ENCODE peak calls at places on chromosomes 11 and 22, in seven cellular contexts. O is pancreas, Q is ovary, I is AG10803, M is lower lobe of right lung, F is HL-60, P is heart right ventricle. X is an unnamed sample.

GRCh38 chr11:122209619-122210377 is 93.8 kb upstream of the BLID start:
- DNase-seq in F (no peak), Q (peak), M (no peak), I (peak), P (peak), O (peak), X (no peak)

GRCh38 chr11:720642-721346 is 14.8 kb downstream of the EPS8L2 start:
- DNase-seq in P (no peak), F (no peak), Q (peak), M (no peak), O (peak), I (no peak), X (no peak)

GRCh38 chr11:1566381-1567051 is 5.6 kb downstream of the DUSP8 start:
- DNase-seq in I (no peak), P (no peak), F (no peak), M (no peak), O (peak), Q (no peak), X (no peak)

GRCh38 chr11:398826-399225 is 4.8 kb downstream of the PKP3 start:
- DNase-seq in I (no peak), Q (no peak), P (no peak), F (no peak), M (no peak), O (peak), X (no peak)

GRCh38 chr11:67303132-67303988 is at the start of gene SSH3:
- DNase-seq in M (peak), Q (peak), F (peak), I (peak), P (peak), O (peak), X (no peak)

GRCh38 chr11:1129666-1130160 is 28.0 kb upstream of the MUC5AC start:
- DNase-seq in I (no peak), Q (no peak), M (no peak), F (no peak), O (no peak), P (no peak), X (no peak)

GRCh38 chr22:24583221-24583971 is 9.5 kb downstream of the LRRC75B start:
- DNase-seq in O (peak), I (peak), P (no peak), Q (no peak), M (no peak), F (no peak), X (no peak)

GRCh38 chr11:130789241-130789640 is 127.0 kb downstream of the SNX19 start:
- DNase-seq in M (no peak), F (no peak), Q (no peak), O (no peak), I (no peak), P (no peak), X (no peak)

GRCh38 chr22:25380141-25380747 is 160.8 kb downstream of the CRYBB2 start:
- DNase-seq in O (no peak), F (no peak), Q (no peak), I (no peak), M (no peak), P (no peak), X (no peak)

GRCh38 chr11:94932503-94932902 is 40.9 kb downstream of the CWC15 start:
- DNase-seq in P (no peak), F (no peak), Q (no peak), M (no peak), I (peak), O (no peak), X (no peak)

GRCh38 chr11:86089659-86090058 is 20.8 kb upstream of the PICALM start:
- DNase-seq in F (no peak), M (no peak), Q (no peak), O (no peak), I (peak), P (no peak), X (no peak)

GRCh38 chr11:74322667-74323066 is 11.2 kb upstream of the P4HA3 start:
- DNase-seq in M (no peak), P (peak), Q (peak), I (peak), F (no peak), O (no peak), X (no peak)

GRCh38 chr11:72483412-72484186 is 49.3 kb upstream of the CLPB start:
- DNase-seq in I (peak), F (peak), Q (no peak), O (no peak), M (no peak), P (peak), X (no peak)

GRCh38 chr11:126197277-126197939 is 14.0 kb downstream of the RPUSD4 start:
- DNase-seq in P (no peak), F (no peak), Q (no peak), I (peak), M (no peak), O (no peak), X (no peak)

GRCh38 chr11:2512431-2513407 is 67.9 kb downstream of the KCNQ1 start:
- DNase-seq in O (peak), M (peak), I (no peak), Q (peak), P (no peak), F (no peak), X (no peak)

GRCh38 chr11:66704659-66705360 is 24.2 kb downstream of the SPTBN2 start:
- DNase-seq in P (no peak), O (no peak), I (no peak), Q (no peak), F (no peak), M (no peak), X (no peak)

GRCh38 chr11:132942611-132943324 is 589.5 kb downstream of the OPCML start:
- DNase-seq in M (no peak), Q (no peak), O (no peak), I (no peak), F (no peak), P (no peak), X (no peak)

GRCh38 chr11:59669611-59670009 is 773 bp upstream of the PATL1 start:
- DNase-seq in P (peak), Q (peak), F (no peak), O (no peak), M (peak), I (peak), X (no peak)

GRCh38 chr11:72643547-72643946 is 30.7 kb downstream of the PDE2A start:
- DNase-seq in Q (no peak), I (peak), M (no peak), O (peak), P (no peak), F (no peak), X (no peak)

GRCh38 chr11:12862761-12863469 is 146.2 kb upstream of the RASSF10 start:
- DNase-seq in O (no peak), F (no peak), P (peak), I (peak), Q (peak), M (no peak), X (no peak)

DNA sequence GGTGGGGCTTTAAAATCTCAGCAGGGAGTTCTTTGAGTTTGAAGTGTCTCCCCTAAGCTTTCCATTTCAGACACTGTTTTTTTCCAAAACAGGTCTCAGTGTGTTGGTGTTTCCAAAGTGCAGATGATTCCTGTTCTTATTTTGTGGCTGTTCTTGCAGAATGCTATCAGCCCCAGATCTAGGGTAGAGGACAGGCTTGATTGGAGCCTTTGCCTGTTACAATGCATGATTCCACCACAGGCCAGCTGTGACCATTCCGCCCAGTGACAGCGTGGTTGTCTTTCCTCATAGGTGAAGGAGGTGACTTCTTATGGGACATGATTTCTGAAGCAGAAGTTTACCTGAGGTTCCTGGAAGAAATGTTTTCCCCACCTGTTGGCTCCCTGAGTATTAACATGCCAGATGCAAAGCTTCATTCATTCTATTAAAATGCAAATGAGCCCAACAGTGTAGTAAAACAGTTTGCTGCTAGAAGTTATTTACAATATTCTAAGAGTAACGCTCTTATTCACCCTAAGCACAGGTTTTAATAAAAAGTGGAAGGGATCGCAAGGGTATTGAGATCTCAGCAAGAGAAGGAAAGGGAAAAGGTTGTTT is 36.9 kb upstream of the BIRC3 start:
- DNase-seq in I (no peak), O (no peak), F (no peak), M (no peak), Q (no peak), P (no peak), X (no peak)
- H3K4me3 ChIP-seq in I (no peak), O (no peak), F (no peak), M (no peak), Q (no peak), P (no peak), X (no peak)

DNA sequence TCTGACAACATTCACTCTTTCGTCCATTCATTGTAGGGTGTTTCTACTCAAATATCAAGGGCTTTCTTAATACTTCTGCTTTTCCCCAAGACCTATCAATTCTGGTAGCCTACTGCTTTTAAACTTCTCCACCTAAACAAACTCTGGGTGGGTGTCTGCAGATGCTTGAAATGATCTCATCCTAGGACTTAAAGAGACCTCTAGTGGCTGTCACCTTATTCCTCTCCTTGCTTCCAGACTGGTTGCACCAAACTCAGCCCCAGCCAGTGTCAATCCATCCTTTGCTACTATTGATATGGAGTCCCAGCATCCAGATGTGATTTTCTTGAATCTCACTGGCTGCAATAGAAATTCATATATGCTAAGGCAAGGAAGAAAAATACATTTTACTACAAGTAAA is 274.7 kb downstream of the NXPE2 start:
- DNase-seq in F (no peak), I (no peak), P (no peak), O (no peak), Q (no peak), M (no peak), X (no peak)
- TF ChIP-seq CTCF in F (no peak), I (no peak), P (peak), O (no peak), Q (no peak), M (no peak), X (peak)

DNA sequence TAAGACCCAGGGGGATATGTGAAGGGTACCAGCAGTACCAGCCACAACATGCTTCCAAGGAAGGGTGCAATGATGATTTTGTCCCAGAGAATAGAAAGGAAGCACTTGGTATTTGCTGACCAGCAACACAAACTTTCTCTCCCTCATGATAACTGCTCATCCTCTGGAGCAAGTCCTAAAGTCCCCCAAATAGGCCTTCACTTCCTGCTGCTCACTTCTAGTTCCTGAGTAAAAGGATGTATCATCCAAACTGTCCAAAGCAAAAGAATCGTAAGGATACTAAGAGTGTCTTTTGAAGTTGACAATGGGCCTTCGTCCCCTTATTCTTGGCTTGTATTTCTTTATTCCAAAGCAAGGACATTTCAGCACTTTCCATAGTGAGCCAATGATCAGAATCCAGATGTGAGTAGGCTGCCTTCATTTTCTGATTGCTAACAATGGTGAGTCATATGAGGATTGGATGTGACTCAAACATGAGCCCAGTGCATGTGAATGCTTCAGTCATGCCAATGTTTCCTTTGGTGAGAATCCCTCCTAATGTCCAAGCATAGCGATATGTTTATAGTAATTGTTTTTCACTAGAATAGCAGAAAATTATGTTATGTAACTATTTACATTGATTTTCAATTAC is 243.4 kb upstream of the POU2AF2 start:
- DNase-seq in I (peak), O (no peak), M (no peak), P (no peak), F (no peak), Q (no peak), X (no peak)
- H3K4me3 ChIP-seq in I (no peak), O (no peak), M (no peak), P (no peak), F (no peak), Q (no peak), X (no peak)

DNA sequence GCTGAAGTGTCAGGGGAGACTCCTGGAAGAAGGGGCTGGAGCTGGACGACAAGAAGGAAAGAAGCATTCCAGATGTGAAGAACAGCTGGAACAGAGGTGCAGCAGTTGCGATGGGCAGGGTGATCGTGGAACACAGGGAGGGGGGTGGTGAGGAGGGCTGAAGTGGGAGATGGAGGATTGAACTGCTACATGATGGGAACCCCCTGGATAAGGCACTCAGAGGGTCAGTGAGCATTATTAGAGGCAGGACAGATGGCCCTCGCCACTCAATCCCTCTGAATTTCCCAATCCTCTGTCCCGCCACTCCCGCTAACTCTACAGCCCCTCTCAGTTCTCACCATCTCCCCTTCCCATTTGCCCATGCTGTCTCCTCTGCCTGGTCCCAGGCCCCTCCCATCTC is 14.0 kb downstream of the SERPINH1 start:
- DNase-seq in P (no peak), M (no peak), Q (no peak), O (no peak), F (no peak), I (no peak), X (no peak)
- TF ChIP-seq CTCF in P (no peak), M (no peak), Q (no peak), O (no peak), F (no peak), I (no peak), X (no peak)

GRCh38 chr22:20453222-20453621 is 15.6 kb upstream of the SCARF2 start:
- DNase-seq in Q (no peak), F (no peak), M (no peak), O (no peak), I (no peak), P (no peak), X (no peak)

GRCh38 chr22:20450551-20450906 is 12.9 kb upstream of the SCARF2 start:
- DNase-seq in P (no peak), I (no peak), Q (no peak), O (no peak), M (no peak), F (no peak), X (no peak)

GRCh38 chr22:20449819-20450550 is 12.4 kb upstream of the SCARF2 start:
- DNase-seq in O (no peak), F (no peak), M (peak), Q (no peak), P (no peak), I (no peak), X (no peak)

GRCh38 chr22:20448630-20449029 is 11.0 kb upstream of the SCARF2 start:
- DNase-seq in F (no peak), O (no peak), P (no peak), I (no peak), Q (no peak), M (no peak), X (no peak)

GRCh38 chr22:20451920-20452319 is 14.3 kb upstream of the SCARF2 start:
- DNase-seq in O (no peak), I (no peak), Q (no peak), F (no peak), M (no peak), P (no peak), X (no peak)
- H3K4me3 ChIP-seq in O (no peak), I (no peak), Q (no peak), F (no peak), M (no peak), P (no peak), X (no peak)

GRCh38 chr22:33130473-33130872 is 72.3 kb upstream of the SYN3 start:
- DNase-seq in P (no peak), F (no peak), I (no peak), M (no peak), O (no peak), Q (no peak), X (no peak)

GRCh38 chr22:33124471-33124870 is 66.3 kb upstream of the SYN3 start:
- DNase-seq in P (no peak), M (no peak), Q (no peak), O (no peak), F (no peak), I (no peak), X (no peak)

GRCh38 chr22:33129621-33130020 is 71.4 kb upstream of the SYN3 start:
- DNase-seq in I (no peak), O (no peak), P (no peak), Q (no peak), F (no peak), M (no peak), X (no peak)

GRCh38 chr22:33126881-33127280 is 68.7 kb upstream of the SYN3 start:
- DNase-seq in I (peak), Q (no peak), F (no peak), O (no peak), P (no peak), M (no peak), X (no peak)
- TF ChIP-seq CTCF in I (peak), Q (no peak), F (no peak), O (no peak), P (peak), M (no peak), X (no peak)

X was measured in GM12864.